ENCODE peak calls at places on chromosomes 13 and 19, in six cellular contexts. I is adrenal gland; V is astrocyte; X is CD8-positive, alpha-beta T cell; C is AG04450; M is ovary. Z is an unnamed sample.
A peak's percentile ranks its signal among the peaks of the same experiment; 100 is the strongest.

GRCh38 chr19:50679177-50680125 is 30.2 kb downstream of the C19orf81 start:
- DNase-seq in I (peak; percentile 72), M (peak; percentile 52), V (peak; percentile 26), C (peak; percentile 36), X (peak; percentile 80), Z (no peak)

GRCh38 chr19:1057185-1057857 is 9.6 kb upstream of the ARHGAP45 start:
- DNase-seq in X (no peak), C (no peak), V (peak; percentile 67), M (no peak), I (no peak), Z (no peak)

GRCh38 chr19:38319421-38320258 is at the start of gene KCNK6:
- DNase-seq in C (no peak), V (peak; percentile 14), M (peak; percentile 64), X (peak; percentile 35), I (no peak), Z (no peak)

GRCh38 chr19:32164384-32164992 is 180.9 kb upstream of the ZNF507 start:
- DNase-seq in V (no peak), X (no peak), I (no peak), M (no peak), C (no peak), Z (peak; percentile 5)

GRCh38 chr19:34497112-34497805 is 15.7 kb downstream of the WTIP start:
- DNase-seq in I (no peak), V (no peak), X (no peak), M (no peak), C (no peak), Z (no peak)

GRCh38 chr19:35978271-35978670 is 16.7 kb upstream of the SDHAF1 start:
- DNase-seq in C (no peak), X (no peak), M (no peak), I (no peak), V (no peak), Z (no peak)

GRCh38 chr13:26663801-26664200 is 96.8 kb downstream of the GPR12 start:
- DNase-seq in V (no peak), C (no peak), X (no peak), M (no peak), I (no peak), Z (no peak)

GRCh38 chr19:41872775-41873647 is 4.1 kb upstream of the CD79A start:
- DNase-seq in C (no peak), X (peak; percentile 74), V (peak; percentile 43), I (peak; percentile 58), M (no peak), Z (no peak)

GRCh38 chr19:11373885-11374448 is 499 bp upstream of the SWSAP1 start:
- DNase-seq in C (no peak), M (no peak), I (no peak), X (no peak), V (no peak), Z (no peak)

GRCh38 chr13:110301606-110302131 is 5.3 kb downstream of the COL4A1 start:
- DNase-seq in M (no peak), V (peak; percentile 79), X (no peak), I (no peak), C (peak; percentile 72), Z (peak; percentile 74)

GRCh38 chr13:72782717-72783116 is 784 bp downstream of the PIBF1 start:
- DNase-seq in X (no peak), I (no peak), C (no peak), M (no peak), V (peak; percentile 27), Z (no peak)
- H3K4me3 ChIP-seq in X (peak overlapping the region; percentile 96), I (peak overlapping the region; percentile 94), C (peak overlapping the region; percentile 97), M (peak overlapping the region; percentile 98), V (peak overlapping the region; percentile 98), Z (peak overlapping the region; percentile 99)

GRCh38 chr13:95153647-95154405 is 147.4 kb downstream of the ABCC4 start:
- DNase-seq in C (no peak), V (peak; percentile 9), I (no peak), M (no peak), X (no peak), Z (no peak)
- H3K27ac ChIP-seq in C (no peak overlapping the region), V (no peak overlapping the region), I (no peak overlapping the region), M (no peak overlapping the region), X (no peak overlapping the region), Z (no peak overlapping the region)

GRCh38 chr19:52566121-52566520 is 4.0 kb upstream of the ZNF701 start:
- DNase-seq in M (no peak), I (no peak), V (no peak), X (no peak), C (no peak), Z (no peak)

GRCh38 chr19:52566588-52566987 is 3.5 kb upstream of the ZNF701 start:
- DNase-seq in I (no peak), C (peak; percentile 4), V (peak; percentile 52), M (no peak), X (no peak), Z (no peak)

GRCh38 chr19:52567921-52568320 is 2.2 kb upstream of the ZNF701 start:
- DNase-seq in X (no peak), V (no peak), C (no peak), M (no peak), I (no peak), Z (no peak)

GRCh38 chr19:52570005-52570861 is at the start of gene ZNF701:
- DNase-seq in C (peak; percentile 76), M (peak; percentile 97), I (peak; percentile 94), V (peak; percentile 80), X (peak; percentile 96), Z (peak; percentile 96)
- TF ChIP-seq CTCF in C (peak; percentile 35), M (no peak), I (peak; percentile 30), V (no peak), X (peak; percentile 30), Z (no peak)

GRCh38 chr13:112756081-112756480 is 66.2 kb downstream of the ATP11A start:
- DNase-seq in V (no peak), X (no peak), M (no peak), C (no peak), I (no peak), Z (no peak)
- H3K4me3 ChIP-seq in V (no peak overlapping the region), X (no peak overlapping the region), M (no peak overlapping the region), C (no peak overlapping the region), I (no peak overlapping the region), Z (no peak overlapping the region)

GRCh38 chr19:13139633-13140311 is 10.4 kb downstream of the STX10 start:
- DNase-seq in X (no peak), I (no peak), M (no peak), C (no peak), V (no peak), Z (no peak)
- H3K27ac ChIP-seq in X (no peak overlapping the region), I (no peak overlapping the region), M (no peak overlapping the region), C (no peak overlapping the region), V (no peak overlapping the region), Z (no peak overlapping the region)

GRCh38 chr19:58519087-58519354 is 589 bp downstream of the ZBTB45 start:
- DNase-seq in X (peak; percentile 46), C (no peak), M (peak; percentile 64), I (peak; percentile 71), V (peak; percentile 60), Z (peak; percentile 78)

GRCh38 chr19:58516964-58517833 is 2.4 kb downstream of the ZBTB45 start:
- DNase-seq in M (no peak), V (no peak), X (no peak), C (no peak), I (no peak), Z (no peak)

GRCh38 chr19:58519355-58520256 is at the start of gene ZBTB45:
- DNase-seq in M (peak; percentile 92), I (peak; percentile 95), C (peak; percentile 92), X (peak; percentile 90), V (peak; percentile 94), Z (peak; percentile 95)

GRCh38 chr19:58520257-58520599 is 618 bp upstream of the ZBTB45 start:
- DNase-seq in I (no peak), M (no peak), C (no peak), X (no peak), V (no peak), Z (no peak)

GRCh38 chr19:58518261-58519086 is 1.1 kb downstream of the ZBTB45 start:
- DNase-seq in M (peak; percentile 26), X (no peak), V (no peak), I (no peak), C (no peak), Z (no peak)
- TF ChIP-seq CTCF in M (peak; percentile 23), X (no peak), V (no peak), I (no peak), C (no peak), Z (no peak)

GRCh38 chr19:6457958-6458694 is 1.5 kb downstream of the SLC25A23 start:
- DNase-seq in V (no peak), X (no peak), M (no peak), C (no peak), I (no peak), Z (no peak)
- H3K4me3 ChIP-seq in V (no peak overlapping the region), X (no peak overlapping the region), M (peak overlapping the region; percentile 76), C (no peak overlapping the region), I (no peak overlapping the region), Z (no peak overlapping the region)

DNA sequence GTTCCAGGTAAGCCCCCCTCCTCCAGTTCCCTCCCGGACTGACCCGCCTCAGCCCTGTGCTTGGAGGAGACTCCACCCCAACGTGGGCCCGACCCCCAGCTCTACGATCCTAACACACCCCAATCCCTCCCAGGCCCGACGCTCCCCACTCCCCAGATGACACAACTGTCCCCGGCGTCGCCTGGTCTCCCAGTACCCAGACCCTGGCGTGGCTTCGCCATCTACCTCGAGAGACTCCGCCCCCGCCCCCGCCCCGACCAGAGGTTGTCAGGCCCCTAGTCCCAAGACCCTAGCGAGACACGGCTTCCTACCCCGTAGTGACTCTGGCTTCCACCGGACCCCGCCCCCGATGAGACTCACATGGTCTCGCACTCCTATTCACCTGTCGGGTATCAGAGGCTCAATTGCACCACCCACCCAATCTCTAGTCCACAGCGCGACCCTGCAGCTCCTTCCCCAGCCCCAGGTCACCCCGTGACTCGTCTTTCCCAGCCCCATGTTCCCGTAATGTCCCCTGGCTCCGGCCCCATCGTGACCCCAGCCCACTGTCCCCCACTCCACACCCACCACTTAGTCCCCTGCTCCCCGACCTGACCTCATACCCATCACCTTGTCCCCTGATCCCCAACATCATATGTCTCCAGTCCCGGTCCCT is 2.9 kb downstream of the CD37 start:
- DNase-seq in V (no peak), X (no peak), C (no peak), I (peak; percentile 16), M (peak; percentile 30), Z (peak; percentile 75)
- H3K27ac ChIP-seq in V (no peak overlapping the region), X (no peak overlapping the region), C (no peak overlapping the region), I (no peak overlapping the region), M (no peak overlapping the region), Z (peak overlapping the region; percentile 91)